ENCODE peak calls at places on chromosomes 12 and 14, in seven cellular contexts. A is HCT116, B is H1, O is SK-N-SH, F is HL-60, T is stomach, H is HepG2. D is an unnamed sample. For H3K27me3, the result is how much of the 10 kb centered on the place peaks cover.

GRCh38 chr14:49447725-49448124 is 138.5 kb downstream of the RPS29 start:
- DNase-seq in B (no peak), O (no peak), A (no peak), F (no peak), T (no peak), H (no peak), D (no peak)

GRCh38 chr14:86481105-86481504 is 951.2 kb downstream of the FLRT2 start:
- DNase-seq in H (no peak), B (no peak), F (no peak), A (no peak), O (no peak), T (no peak), D (no peak)

GRCh38 chr12:11059784-11060183 is 2.3 kb downstream of the TAS2R46 start:
- DNase-seq in T (no peak), A (no peak), O (no peak), H (no peak), B (no peak), F (no peak), D (no peak)

GRCh38 chr12:113065126-113066007 is 8.8 kb downstream of the DTX1 start:
- DNase-seq in T (no peak), B (no peak), O (peak), H (no peak), A (no peak), F (no peak), D (no peak)

GRCh38 chr14:35539969-35540368 is 6.0 kb downstream of the INSM2 start:
- DNase-seq in F (no peak), A (no peak), B (no peak), T (no peak), O (no peak), H (no peak), D (no peak)

GRCh38 chr12:32051511-32052299 is 54.9 kb upstream of the BICD1 start:
- DNase-seq in T (no peak), O (no peak), H (no peak), A (peak), B (no peak), F (peak), D (peak)

GRCh38 chr12:22631863-22632463 is 7.0 kb downstream of the ETNK1 start:
- DNase-seq in O (peak), T (no peak), A (no peak), B (no peak), H (no peak), F (no peak), D (no peak)

GRCh38 chr14:26415618-26416123 is 182.2 kb downstream of the NOVA1 start:
- DNase-seq in T (peak), O (no peak), B (no peak), F (no peak), A (no peak), H (no peak), D (no peak)

GRCh38 chr12:78562358-78563205 is 302.0 kb upstream of the SYT1 start:
- DNase-seq in T (no peak), B (no peak), O (no peak), F (no peak), A (peak), H (peak), D (peak)

GRCh38 chr12:121214855-121215745 is 5.2 kb downstream of the P2RX4 start:
- DNase-seq in T (peak), F (no peak), O (no peak), A (peak), B (no peak), H (peak), D (peak)

GRCh38 chr12:5872745-5873144 is 72.3 kb downstream of the ANO2 start:
- DNase-seq in F (no peak), O (no peak), B (no peak), T (no peak), H (peak), A (peak), D (no peak)

GRCh38 chr14:99579077-99579836 is 24.8 kb downstream of the CCDC85C start:
- DNase-seq in O (no peak), H (no peak), F (no peak), A (no peak), B (no peak), T (peak), D (no peak)

GRCh38 chr14:61188936-61189808 is 92.0 kb downstream of the TMEM30B start:
- DNase-seq in F (no peak), B (no peak), H (peak), A (no peak), O (peak), T (peak), D (no peak)

GRCh38 chr12:65787056-65787855 is 37.0 kb upstream of the HMGA2 start:
- DNase-seq in H (no peak), A (no peak), O (no peak), F (no peak), B (no peak), T (no peak), D (no peak)

GRCh38 chr14:64656986-64657385 is 47.2 kb upstream of the PLEKHG3 start:
- DNase-seq in T (no peak), O (no peak), H (no peak), A (no peak), F (no peak), B (no peak), D (no peak)

GRCh38 chr12:111034911-111035577 is 114.7 kb upstream of the MYL2 start:
- DNase-seq in F (no peak), O (peak), T (no peak), H (no peak), B (no peak), A (no peak), D (no peak)

GRCh38 chr12:102234599-102234998 is 37.0 kb upstream of the PMCH start:
- DNase-seq in O (no peak), B (no peak), A (no peak), F (no peak), T (no peak), H (no peak), D (no peak)

GRCh38 chr12:80778005-80778541 is 61.4 kb downstream of the MYF5 start:
- DNase-seq in T (peak), H (peak), B (no peak), O (peak), F (peak), A (peak), D (no peak)

GRCh38 chr14:75001261-75001660 is 1.5 kb upstream of the EIF2B2 start:
- DNase-seq in A (no peak), F (no peak), T (no peak), B (no peak), H (no peak), O (no peak), D (no peak)

GRCh38 chr14:76844223-76844622 is 18.0 kb downstream of the LRRC74A start:
- DNase-seq in F (peak), A (peak), H (no peak), T (peak), B (no peak), O (no peak), D (peak)

GRCh38 chr14:45426685-45427282 is 173.8 kb upstream of the MIS18BP1 start:
- DNase-seq in H (peak), T (no peak), O (peak), B (peak), A (peak), F (no peak), D (peak)

GRCh38 chr12:29164477-29165163 is 15.5 kb downstream of the FAR2 start:
- DNase-seq in A (no peak), B (no peak), F (peak), T (no peak), H (no peak), O (no peak), D (no peak)

GRCh38 chr14:95305940-95306339 is 13.8 kb downstream of the CLMN start:
- DNase-seq in T (no peak), O (no peak), B (no peak), F (no peak), A (no peak), H (no peak), D (no peak)

GRCh38 chr12:69492739-69493138 is 22.6 kb downstream of the FRS2 start:
- DNase-seq in T (no peak), F (no peak), O (no peak), B (no peak), A (no peak), H (no peak), D (no peak)

GRCh38 chr12:131949431-131950181 is at the start of gene EP400:
- DNase-seq in A (peak), B (peak), H (peak), O (peak), F (peak), T (peak), D (peak)

GRCh38 chr14:46048127-46048526 is 603.5 kb downstream of the RPL10L start:
- DNase-seq in F (peak), O (peak), T (peak), H (peak), B (peak), A (peak), D (peak)

GRCh38 chr12:112839386-112839972 is 47.9 kb downstream of the RPH3A start:
- DNase-seq in B (no peak), F (no peak), O (no peak), T (no peak), H (peak), A (no peak), D (peak)

GRCh38 chr12:71607494-71608330 is 55.9 kb downstream of the ZFC3H1 start:
- DNase-seq in T (no peak), O (no peak), A (no peak), B (no peak), H (no peak), F (no peak), D (no peak)

GRCh38 chr14:104431929-104432541 is 147.5 kb upstream of the C14orf180 start:
- DNase-seq in B (no peak), H (no peak), O (no peak), A (no peak), T (no peak), F (no peak), D (no peak)

GRCh38 chr14:41230683-41231082 is 376.0 kb upstream of the LRFN5 start:
- DNase-seq in T (no peak), O (no peak), A (no peak), B (no peak), F (no peak), H (no peak), D (no peak)

GRCh38 chr12:66573605-66574004 is 105.3 kb downstream of the GRIP1 start:
- DNase-seq in H (no peak), B (no peak), F (no peak), T (no peak), O (no peak), A (no peak), D (no peak)

GRCh38 chr12:108080363-108080762 is 48.7 kb upstream of the WSCD2 start:
- DNase-seq in H (no peak), O (no peak), B (no peak), T (no peak), F (no peak), A (no peak), D (no peak)

GRCh38 chr12:108082506-108082905 is 46.6 kb upstream of the WSCD2 start:
- DNase-seq in B (no peak), O (no peak), H (no peak), T (no peak), F (no peak), A (no peak), D (no peak)

GRCh38 chr12:108079731-108080130 is 49.4 kb upstream of the WSCD2 start:
- DNase-seq in B (no peak), H (no peak), F (no peak), T (no peak), O (no peak), A (no peak), D (no peak)

DNA sequence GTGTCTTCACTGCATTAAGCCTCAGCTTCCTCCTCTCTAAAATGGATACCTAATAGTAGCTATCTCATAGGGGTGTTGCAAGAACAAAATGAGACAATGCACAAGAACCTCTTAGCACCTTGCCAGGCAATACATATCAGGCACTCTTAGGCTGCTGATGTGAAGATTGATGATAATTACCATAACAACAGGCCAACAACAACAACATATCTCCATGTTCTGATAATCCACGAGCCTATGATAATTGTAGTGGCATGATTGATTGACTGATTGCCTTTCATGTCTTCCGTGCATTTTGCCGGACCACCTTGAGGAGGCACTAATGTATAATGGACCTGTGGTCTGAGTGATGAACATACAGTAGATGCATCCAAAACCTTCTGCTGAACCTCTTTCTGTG is 50.7 kb upstream of the WSCD2 start:
- DNase-seq in F (no peak), H (no peak), B (no peak), O (no peak), T (no peak), A (no peak), D (no peak)
- H3K27me3 ChIP-seq in F (under half), H (under half), B (under half), O (under half), T (under half), A (under half), D (under half)

GRCh38 chr12:105076913-105077312 is 7.3 kb downstream of the ALDH1L2 start:
- DNase-seq in B (no peak), A (no peak), O (no peak), T (no peak), H (no peak), F (no peak), D (no peak)
- TF ChIP-seq POLR2AphosphoS5 in B (no peak), A (no peak), O (no peak), T (no peak), H (no peak), F (no peak), D (no peak)

GRCh38 chr14:100729982-100730381 is 3.3 kb downstream of the DLK1 start:
- DNase-seq in A (no peak), O (peak), B (no peak), F (no peak), T (no peak), H (no peak), D (no peak)
- H3K27me3 ChIP-seq in A (under half), O (under half), B (under half), F (under half), T (under half), H (under half), D (under half)

DNA sequence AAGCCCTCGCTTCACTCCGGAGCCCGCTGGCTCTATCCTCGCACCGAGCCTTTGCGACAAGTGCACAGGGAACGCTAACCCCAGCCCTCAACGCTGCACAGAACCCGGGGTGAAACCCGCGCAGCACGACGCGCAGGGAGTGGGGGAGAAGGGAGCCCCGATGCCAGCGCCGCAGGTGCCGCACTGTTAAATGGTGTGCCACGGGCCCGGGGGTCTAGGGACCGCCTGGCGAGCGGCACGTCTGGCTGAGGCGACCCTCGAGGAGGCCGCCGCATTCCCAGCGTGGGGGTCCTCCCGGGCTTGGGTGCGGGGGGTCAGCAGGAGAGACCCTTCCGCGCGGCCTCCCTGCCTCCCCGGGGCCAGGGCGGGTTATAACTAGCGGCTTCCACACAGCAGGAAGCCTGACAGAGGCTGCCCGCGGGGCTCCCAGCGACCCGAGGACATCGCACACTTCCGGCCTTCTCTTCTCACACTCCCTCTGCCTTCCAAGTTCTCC is 23.8 kb upstream of the LRTM2 start:
- DNase-seq in H (no peak), T (peak), A (no peak), F (peak), O (no peak), B (no peak), D (no peak)
- TF ChIP-seq POLR2AphosphoS5 in H (no peak), T (no peak), A (no peak), F (no peak), O (no peak), B (no peak), D (no peak)

GRCh38 chr12:125218952-125219351 is 153.7 kb downstream of the AACS start:
- DNase-seq in F (peak), A (no peak), B (no peak), O (no peak), T (no peak), H (no peak), D (no peak)
- H3K27me3 ChIP-seq in F (under half), A (under half), B (under half), O (under half), T (under half), H (under half), D (under half)

DNA sequence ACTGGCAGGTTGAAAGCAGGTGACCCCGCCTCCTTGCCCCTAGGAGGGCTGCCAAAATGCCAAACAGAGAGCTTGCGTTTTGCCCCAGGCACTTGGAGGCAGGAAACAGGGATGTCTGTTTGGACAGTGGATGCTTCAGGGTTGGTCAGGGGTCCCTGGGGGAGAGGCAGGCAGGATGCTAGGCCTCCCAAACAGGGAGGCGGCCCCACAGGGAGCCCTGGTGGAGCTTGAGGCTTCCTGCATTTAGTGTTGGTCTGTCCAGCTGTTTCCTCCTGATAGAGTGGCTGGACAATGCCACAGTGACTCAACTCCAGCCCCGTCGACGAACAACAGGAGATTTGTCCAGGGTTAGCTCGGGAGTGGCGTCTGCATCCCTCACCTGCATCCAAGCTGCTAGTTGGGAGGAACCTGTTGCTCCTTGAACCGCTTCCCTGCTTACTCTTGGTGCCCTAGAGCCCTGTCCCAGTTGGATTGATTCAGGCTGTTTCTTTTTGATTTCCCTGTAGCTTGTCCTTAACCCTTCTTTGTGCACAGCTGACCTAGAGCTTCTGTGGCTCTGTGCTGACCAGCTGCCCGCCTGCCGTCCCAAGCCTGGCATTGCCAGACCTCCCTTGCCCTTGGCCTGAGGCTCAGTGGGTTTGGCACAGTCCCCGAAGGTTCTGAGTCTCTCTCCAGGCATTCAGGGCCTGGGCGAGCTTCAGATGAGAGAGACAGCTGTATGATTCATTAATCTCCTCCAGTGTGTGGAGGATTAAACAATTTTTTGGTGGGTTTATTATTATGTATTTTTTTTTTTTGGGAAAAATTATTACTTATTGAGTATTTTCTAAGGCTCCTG is 45.9 kb downstream of the TSPAN9 start:
- DNase-seq in T (no peak), F (no peak), A (no peak), H (no peak), O (peak), B (no peak), D (no peak)
- TF ChIP-seq POLR2AphosphoS5 in T (no peak), F (no peak), A (no peak), H (no peak), O (no peak), B (no peak), D (no peak)

DNA sequence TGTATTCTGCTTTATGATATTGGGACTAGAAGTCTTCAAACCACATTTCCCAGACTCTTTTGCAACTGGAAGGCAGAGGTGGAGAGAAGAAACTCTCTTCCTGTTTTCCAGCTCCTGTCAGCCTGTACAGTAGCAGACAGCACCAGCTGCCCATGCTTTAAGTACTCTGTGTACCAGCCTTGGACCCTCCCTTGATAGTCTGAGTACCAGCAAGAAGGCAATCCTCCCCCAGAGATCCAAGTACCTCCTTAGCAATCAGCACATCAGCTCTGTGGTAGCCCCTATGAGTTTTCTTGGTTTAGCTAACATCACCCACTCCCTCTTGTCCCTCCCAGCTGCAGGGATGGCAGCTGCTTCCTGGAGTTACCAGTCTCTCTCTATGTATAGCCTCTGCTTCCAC is 56.3 kb downstream of the STXBP6 start:
- DNase-seq in T (no peak), B (no peak), H (no peak), O (no peak), F (no peak), A (no peak), D (no peak)
- H3K27me3 ChIP-seq in T (under half), B (under half), H (under half), O (under half), F (under half), A (under half), D (under half)

DNA sequence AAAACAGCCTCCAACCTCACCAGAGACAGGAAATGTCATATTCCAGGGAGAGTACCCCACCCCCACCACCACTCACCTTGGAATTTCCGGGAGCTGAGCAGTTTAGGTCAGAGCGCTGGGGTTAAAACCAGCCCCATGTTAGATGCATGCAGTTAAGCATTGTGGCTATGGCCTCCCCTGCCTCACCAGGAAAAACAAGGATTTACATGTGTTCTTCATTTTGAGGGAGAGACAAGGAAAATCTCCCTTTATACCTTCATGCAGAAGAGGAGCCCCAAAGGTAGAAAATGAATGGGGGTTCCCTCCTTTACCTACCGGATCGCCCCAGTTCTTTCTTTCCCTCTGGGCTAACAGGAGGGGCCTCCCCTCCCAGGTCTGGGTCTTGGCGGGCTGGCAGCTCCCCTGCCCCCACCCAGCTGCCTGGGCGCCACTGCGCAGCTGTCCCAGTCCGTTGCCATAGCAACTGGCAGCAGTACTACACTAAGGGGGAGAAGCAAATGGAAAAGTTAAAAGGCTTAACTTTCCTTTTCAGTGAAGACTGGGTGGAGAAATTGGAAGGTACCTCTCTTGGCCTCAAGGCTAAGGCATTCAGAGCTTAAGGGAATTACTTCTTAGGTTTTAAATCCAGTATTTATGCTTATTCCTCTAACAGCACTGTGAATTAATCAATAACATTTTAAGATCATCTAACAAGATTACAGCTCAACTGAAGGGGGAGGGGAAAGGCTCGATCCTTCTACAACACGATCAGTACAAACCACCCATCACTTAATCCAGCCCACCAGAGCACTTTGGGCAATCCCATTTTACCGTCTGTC is 20.5 kb downstream of the CBX5 start:
- DNase-seq in T (peak), O (peak), A (peak), B (peak), H (no peak), F (no peak), D (no peak)
- TF ChIP-seq POLR2AphosphoS5 in T (no peak), O (peak), A (peak), B (peak), H (no peak), F (no peak), D (peak)

GRCh38 chr14:56815301-56815700 is 5.0 kb upstream of the OTX2 start:
- DNase-seq in F (no peak), B (no peak), T (no peak), O (no peak), A (no peak), H (no peak), D (no peak)

GRCh38 chr14:56812364-56813103 is 2.3 kb upstream of the OTX2 start:
- DNase-seq in B (no peak), H (no peak), F (no peak), A (no peak), O (no peak), T (no peak), D (no peak)

GRCh38 chr14:56816575-56817391 is 6.5 kb upstream of the OTX2 start:
- DNase-seq in F (no peak), O (no peak), B (no peak), H (no peak), T (no peak), A (no peak), D (no peak)

GRCh38 chr14:56813143-56813551 is 2.9 kb upstream of the OTX2 start:
- DNase-seq in B (no peak), O (no peak), H (no peak), F (no peak), A (no peak), T (no peak), D (no peak)

GRCh38 chr14:56814468-56815074 is 4.3 kb upstream of the OTX2 start:
- DNase-seq in F (no peak), O (no peak), T (no peak), H (no peak), A (no peak), B (no peak), D (no peak)
- H3K27me3 ChIP-seq in F (half or more), O (half or more), T (half or more), H (under half), A (half or more), B (half or more), D (under half)

D was measured in Panc1.